ENCODE peak calls at places on chromosome 15, in seven cellular contexts. V is ovary, I is dermis microvascular lymphatic vessel endothelial cell, X is HEK293T, J is cardiac fibroblast, K is ecto neural progenitor cell, R is Right ventricle myocardium superior. O is an unnamed sample.
A peak's percentile ranks its signal among the peaks of the same experiment; 100 is the strongest.

GRCh38 chr15:77144028-77144427 is 73.1 kb upstream of the TSPAN3 start:
- DNase-seq in V (no peak), I (no peak), X (no peak), J (peak; percentile 77), K (no peak), R (no peak), O (no peak)

GRCh38 chr15:90367578-90367977 is 15.5 kb downstream of the ZNF774 start:
- DNase-seq in V (no peak), I (no peak), X (no peak), J (no peak), K (no peak), R (no peak), O (no peak)

GRCh38 chr15:64441852-64442251 is 18.5 kb upstream of the ZNF609 start:
- DNase-seq in V (no peak), I (no peak), X (no peak), J (no peak), K (no peak), R (no peak), O (no peak)

GRCh38 chr15:71338827-71339542 is 223.7 kb downstream of the THSD4 start:
- DNase-seq in V (no peak), I (no peak), X (no peak), J (no peak), K (no peak), R (no peak), O (no peak)

GRCh38 chr15:78540955-78541743 is 905 bp downstream of the PSMA4 start:
- DNase-seq in V (no peak), I (no peak), X (peak; percentile 18), J (peak; percentile 9), K (no peak), R (no peak), O (no peak)

GRCh38 chr15:99169769-99170311 is 65.0 kb downstream of the SYNM start:
- DNase-seq in V (peak; percentile 42), I (no peak), X (no peak), J (peak; percentile 25), K (no peak), R (peak; percentile 58), O (no peak)

GRCh38 chr15:69414702-69415161 is 583 bp downstream of the KIF23 start:
- DNase-seq in V (peak; percentile 38), I (peak; percentile 14), X (peak; percentile 61), J (peak; percentile 97), K (peak; percentile 74), R (peak; percentile 46), O (peak; percentile 47)

GRCh38 chr15:29821416-29822099 is 710 bp downstream of the TJP1 start:
- DNase-seq in V (peak; percentile 69), I (no peak), X (peak; percentile 46), J (peak; percentile 83), K (peak; percentile 82), R (peak; percentile 85), O (peak; percentile 81)

GRCh38 chr15:70260096-70260495 is 162.4 kb upstream of the TLE3 start:
- DNase-seq in V (no peak), I (no peak), X (no peak), J (no peak), K (no peak), R (no peak), O (no peak)

GRCh38 chr15:39444729-39445470 is 136.0 kb upstream of the THBS1 start:
- DNase-seq in V (no peak), I (no peak), X (no peak), J (no peak), K (no peak), R (no peak), O (no peak)

GRCh38 chr15:70559223-70559823 is 204.0 kb downstream of the UACA start:
- DNase-seq in V (no peak), I (peak; percentile 3), X (no peak), J (peak; percentile 18), K (peak; percentile 22), R (no peak), O (peak; percentile 18)

GRCh38 chr15:40931300-40932142 is 2.4 kb downstream of the DLL4 start:
- DNase-seq in V (no peak), I (no peak), X (no peak), J (no peak), K (no peak), R (no peak), O (no peak)

GRCh38 chr15:98164573-98164972 is 204.1 kb downstream of the ARRDC4 start:
- DNase-seq in V (no peak), I (no peak), X (no peak), J (peak; percentile 22), K (no peak), R (no peak), O (no peak)

GRCh38 chr15:101192081-101192480 is 59.8 kb downstream of the CHSY1 start:
- DNase-seq in V (no peak), I (no peak), X (no peak), J (peak; percentile 21), K (no peak), R (no peak), O (no peak)

GRCh38 chr15:59317211-59317610 is 55.5 kb downstream of the MYO1E start:
- DNase-seq in V (no peak), I (no peak), X (no peak), J (no peak), K (no peak), R (no peak), O (no peak)

GRCh38 chr15:101003076-101003475 is 83.9 kb downstream of the LRRK1 start:
- DNase-seq in V (no peak), I (no peak), X (no peak), J (no peak), K (peak; percentile 4), R (no peak), O (no peak)

GRCh38 chr15:77370580-77370979 is 49.3 kb downstream of the PEAK1 start:
- DNase-seq in V (no peak), I (no peak), X (no peak), J (peak; percentile 16), K (no peak), R (no peak), O (no peak)

GRCh38 chr15:39801641-39802309 is 19.1 kb upstream of the FSIP1 start:
- DNase-seq in V (no peak), I (no peak), X (peak; percentile 27), J (peak; percentile 36), K (no peak), R (no peak), O (peak; percentile 57)

GRCh38 chr15:45611305-45611704 is 23.5 kb upstream of the SQOR start:
- DNase-seq in V (no peak), I (no peak), X (no peak), J (peak; percentile 53), K (no peak), R (no peak), O (no peak)

GRCh38 chr15:65377105-65377975 is 462 bp downstream of the IGDCC3 start:
- DNase-seq in V (peak; percentile 42), I (no peak), X (peak; percentile 53), J (peak; percentile 36), K (peak; percentile 79), R (no peak), O (peak; percentile 58)

GRCh38 chr15:77808077-77808476 is 175.4 kb upstream of the LINGO1 start:
- DNase-seq in V (no peak), I (no peak), X (no peak), J (no peak), K (no peak), R (no peak), O (no peak)

O was measured in H9.